ENCODE peak calls at places on chromosome 13, in four cellular contexts. X, P, M and W are unnamed samples.

GRCh38 chr13:110447058-110447511 is 114.4 kb downstream of the RAB20 start:
- DNase-seq in X (no peak), P (no peak), M (no peak), W (no peak)

GRCh38 chr13:110798595-110798994 is 85.1 kb downstream of the ING1 start:
- DNase-seq in M (no peak), X (no peak), P (no peak), W (no peak)

GRCh38 chr13:84870190-84870589 is 929.0 kb downstream of the SLITRK6 start:
- DNase-seq in X (no peak), M (no peak), P (no peak), W (no peak)

GRCh38 chr13:98529171-98529570 is 47.7 kb downstream of the STK24 start:
- DNase-seq in X (no peak), M (no peak), P (no peak), W (no peak)

GRCh38 chr13:33348366-33348765 is 62.8 kb upstream of the STARD13 start:
- DNase-seq in P (no peak), X (no peak), M (no peak), W (no peak)

GRCh38 chr13:21243045-21243842 is 66.8 kb downstream of the MRPL57 start:
- DNase-seq in X (no peak), M (no peak), P (no peak), W (no peak)

GRCh38 chr13:107765724-107766436 is 449.5 kb downstream of the LIG4 start:
- DNase-seq in P (no peak), M (no peak), X (no peak), W (no peak)

GRCh38 chr13:113086991-113087922 is 18.3 kb upstream of the F7 start:
- DNase-seq in P (no peak), M (no peak), X (no peak), W (no peak)

GRCh38 chr13:20195846-20196245 is 3.1 kb upstream of the GJB2 start:
- DNase-seq in P (no peak), M (no peak), X (no peak), W (no peak)

GRCh38 chr13:26473571-26474230 is 83.8 kb upstream of the WASF3 start:
- DNase-seq in M (no peak), P (no peak), X (no peak), W (no peak)

GRCh38 chr13:73090116-73090811 is 31.5 kb downstream of the KLF5 start:
- DNase-seq in P (peak; percentile 81), X (peak; percentile 72), M (peak; percentile 8), W (peak; percentile 75)

GRCh38 chr13:99986751-99987150 is 5.2 kb downstream of the ZIC2 start:
- DNase-seq in X (no peak), P (no peak), M (peak; percentile 48), W (no peak)

GRCh38 chr13:22062478-22063205 is 391.8 kb downstream of the FGF9 start:
- DNase-seq in P (no peak), M (no peak), X (no peak), W (no peak)

GRCh38 chr13:99425485-99426341 is 75.6 kb upstream of the TM9SF2 start:
- DNase-seq in P (peak; percentile 44), X (peak; percentile 64), M (no peak), W (no peak)

GRCh38 chr13:23921451-23921888 is 24.2 kb upstream of the C1QTNF9B start:
- DNase-seq in M (peak; percentile 20), X (no peak), P (peak; percentile 25), W (no peak)

GRCh38 chr13:67619987-67620386 is 389.9 kb upstream of the PCDH9 start:
- DNase-seq in X (no peak), P (no peak), M (no peak), W (no peak)

GRCh38 chr13:76012091-76012721 is 376.1 kb downstream of the LMO7 start:
- DNase-seq in M (no peak), X (no peak), P (no peak), W (no peak)

GRCh38 chr13:55402867-55403266 is 1737.9 kb upstream of the PRR20A start:
- DNase-seq in M (no peak), P (no peak), X (no peak), W (no peak)

GRCh38 chr13:91155512-91156114 is 191.9 kb upstream of the MIR17HG start:
- DNase-seq in X (no peak), P (no peak), M (no peak), W (no peak)

GRCh38 chr13:38308736-38309135 is 40.9 kb upstream of the UFM1 start:
- DNase-seq in X (no peak), P (no peak), M (no peak), W (no peak)

GRCh38 chr13:52862358-52863206 is 14.1 kb upstream of the PCDH8 start:
- DNase-seq in P (peak; percentile 40), X (peak; percentile 44), M (no peak), W (no peak)

GRCh38 chr13:114099918-114100445 is 32.4 kb downstream of the RASA3 start:
- DNase-seq in M (peak; percentile 87), X (peak; percentile 26), P (no peak), W (no peak)

GRCh38 chr13:114105351-114106225 is 26.8 kb downstream of the RASA3 start:
- DNase-seq in M (no peak), X (peak; percentile 9), P (no peak), W (peak; percentile 45)

GRCh38 chr13:29481603-29482002 is 113.9 kb downstream of the SLC7A1 start:
- DNase-seq in M (no peak), P (no peak), X (no peak), W (no peak)

GRCh38 chr13:84339456-84339855 is 457.2 kb upstream of the SLITRK1 start:
- DNase-seq in X (no peak), M (no peak), P (no peak), W (no peak)

GRCh38 chr13:98853791-98854191 is 101.3 kb upstream of the SLC15A1 start:
- DNase-seq in P (no peak), M (no peak), X (peak; percentile 57), W (no peak)